ENCODE peak calls at places on chromosome X, in eight cellular contexts. One of them, this sample, is unnamed.
A peak's percentile ranks its signal among the peaks of the same experiment; 100 is the strongest.

GRCh38 chrX:123993326-123993725 is 31.8 kb downstream of the STAG2 start:
- DNase-seq in breast epithelium: no peak
- DNase-seq in vagina: no peak
- DNase-seq in K562: no peak
- DNase-seq in A549: no peak
- DNase-seq in HepG2: no peak
- DNase-seq in tibial nerve: no peak
- DNase-seq in GM12892: no peak
- DNase-seq in this sample: no peak

GRCh38 chrX:44580466-44580865 is 37.8 kb upstream of the FUNDC1 start:
- DNase-seq in A549: peak; percentile 62
- DNase-seq in K562: no peak
- DNase-seq in breast epithelium: no peak
- DNase-seq in HepG2: no peak
- DNase-seq in tibial nerve: no peak
- DNase-seq in GM12892: no peak
- DNase-seq in vagina: no peak
- DNase-seq in this sample: no peak

GRCh38 chrX:56728321-56728720 is 722 bp upstream of the NBDY start:
- DNase-seq in A549: peak; percentile 22
- DNase-seq in GM12892: no peak
- DNase-seq in HepG2: no peak
- DNase-seq in K562: no peak
- DNase-seq in vagina: no peak
- DNase-seq in tibial nerve: no peak
- DNase-seq in breast epithelium: no peak
- DNase-seq in this sample: no peak

GRCh38 chrX:46686003-46686645 is 72.8 kb downstream of the SLC9A7 start:
- DNase-seq in HepG2: peak; percentile 11
- DNase-seq in GM12892: no peak
- DNase-seq in K562: peak; percentile 50
- DNase-seq in tibial nerve: peak; percentile 13
- DNase-seq in vagina: no peak
- DNase-seq in breast epithelium: no peak
- DNase-seq in A549: peak; percentile 35
- DNase-seq in this sample: peak; percentile 49

GRCh38 chrX:150841466-150842197 is 56.8 kb downstream of the CD99L2 start:
- DNase-seq in vagina: no peak
- DNase-seq in GM12892: no peak
- DNase-seq in tibial nerve: no peak
- DNase-seq in HepG2: no peak
- DNase-seq in K562: no peak
- DNase-seq in A549: peak; percentile 55
- DNase-seq in breast epithelium: no peak
- DNase-seq in this sample: no peak

GRCh38 chrX:18900401-18900976 is 83.4 kb downstream of the PHKA2 start:
- DNase-seq in K562: no peak
- DNase-seq in tibial nerve: no peak
- DNase-seq in GM12892: no peak
- DNase-seq in HepG2: no peak
- DNase-seq in breast epithelium: no peak
- DNase-seq in A549: no peak
- DNase-seq in vagina: no peak
- DNase-seq in this sample: no peak

GRCh38 chrX:39327255-39327654 is 526.0 kb downstream of the MID1IP1 start:
- DNase-seq in K562: no peak
- DNase-seq in vagina: no peak
- DNase-seq in tibial nerve: no peak
- DNase-seq in breast epithelium: no peak
- DNase-seq in GM12892: no peak
- DNase-seq in A549: no peak
- DNase-seq in HepG2: no peak
- DNase-seq in this sample: no peak

GRCh38 chrX:153802513-153803045 is 8.1 kb downstream of the SSR4 start:
- DNase-seq in HepG2: no peak
- DNase-seq in vagina: no peak
- DNase-seq in K562: peak; percentile 31
- DNase-seq in A549: no peak
- DNase-seq in breast epithelium: no peak
- DNase-seq in GM12892: no peak
- DNase-seq in tibial nerve: no peak
- DNase-seq in this sample: no peak

GRCh38 chrX:28586891-28587635 is at the start of gene IL1RAPL1:
- DNase-seq in vagina: no peak
- DNase-seq in HepG2: no peak
- DNase-seq in GM12892: no peak
- DNase-seq in K562: no peak
- DNase-seq in breast epithelium: no peak
- DNase-seq in tibial nerve: no peak
- DNase-seq in A549: peak; percentile 23
- DNase-seq in this sample: no peak

GRCh38 chrX:78555401-78555980 is 103.6 kb downstream of the RTL3 start:
- DNase-seq in A549: no peak
- DNase-seq in GM12892: no peak
- DNase-seq in breast epithelium: no peak
- DNase-seq in HepG2: no peak
- DNase-seq in tibial nerve: no peak
- DNase-seq in vagina: no peak
- DNase-seq in K562: no peak
- DNase-seq in this sample: no peak

GRCh38 chrX:120446503-120446902 is 22.6 kb downstream of the LAMP2 start:
- DNase-seq in tibial nerve: no peak
- DNase-seq in K562: no peak
- DNase-seq in breast epithelium: no peak
- DNase-seq in A549: peak; percentile 1
- DNase-seq in vagina: no peak
- DNase-seq in GM12892: no peak
- DNase-seq in HepG2: no peak
- DNase-seq in this sample: no peak

GRCh38 chrX:74523224-74523623 is 91.2 kb downstream of the RLIM start:
- DNase-seq in tibial nerve: no peak
- DNase-seq in A549: no peak
- DNase-seq in breast epithelium: no peak
- DNase-seq in vagina: no peak
- DNase-seq in K562: no peak
- DNase-seq in HepG2: no peak
- DNase-seq in GM12892: no peak
- DNase-seq in this sample: no peak

GRCh38 chrX:152020895-152021294 is 46.4 kb upstream of the GABRE start:
- DNase-seq in K562: no peak
- DNase-seq in GM12892: no peak
- DNase-seq in HepG2: no peak
- DNase-seq in breast epithelium: no peak
- DNase-seq in tibial nerve: no peak
- DNase-seq in vagina: no peak
- DNase-seq in A549: no peak
- DNase-seq in this sample: no peak

GRCh38 chrX:54479471-54480122 is 16.4 kb downstream of the FGD1 start:
- DNase-seq in HepG2: no peak
- DNase-seq in GM12892: no peak
- DNase-seq in A549: no peak
- DNase-seq in K562: no peak
- DNase-seq in breast epithelium: no peak
- DNase-seq in vagina: no peak
- DNase-seq in tibial nerve: no peak
- DNase-seq in this sample: no peak

GRCh38 chrX:54484666-54485065 is 11.4 kb downstream of the FGD1 start:
- DNase-seq in vagina: no peak
- DNase-seq in K562: no peak
- DNase-seq in GM12892: no peak
- DNase-seq in A549: no peak
- DNase-seq in tibial nerve: no peak
- DNase-seq in breast epithelium: no peak
- DNase-seq in HepG2: no peak
- DNase-seq in this sample: no peak

GRCh38 chrX:54482839-54483593 is 13.0 kb downstream of the FGD1 start:
- DNase-seq in tibial nerve: no peak
- DNase-seq in GM12892: no peak
- DNase-seq in K562: no peak
- DNase-seq in A549: no peak
- DNase-seq in breast epithelium: no peak
- DNase-seq in vagina: no peak
- DNase-seq in HepG2: no peak
- DNase-seq in this sample: no peak

GRCh38 chrX:54483946-54484345 is 12.1 kb downstream of the FGD1 start:
- DNase-seq in K562: no peak
- DNase-seq in tibial nerve: no peak
- DNase-seq in breast epithelium: peak; percentile 48
- DNase-seq in HepG2: no peak
- DNase-seq in vagina: no peak
- DNase-seq in GM12892: no peak
- DNase-seq in A549: no peak
- DNase-seq in this sample: no peak

GRCh38 chrX:54481751-54482150 is 14.3 kb downstream of the FGD1 start:
- DNase-seq in vagina: no peak
- DNase-seq in GM12892: no peak
- DNase-seq in HepG2: no peak
- DNase-seq in A549: no peak
- DNase-seq in breast epithelium: no peak
- DNase-seq in tibial nerve: no peak
- DNase-seq in K562: peak; percentile 23
- DNase-seq in this sample: no peak
- TF ChIP-seq POLR2A in vagina: no peak
- TF ChIP-seq POLR2A in GM12892: no peak
- TF ChIP-seq POLR2A in HepG2: no peak
- TF ChIP-seq POLR2A in A549: no peak
- TF ChIP-seq POLR2A in breast epithelium: no peak
- TF ChIP-seq POLR2A in tibial nerve: no peak
- TF ChIP-seq POLR2A in K562: no peak
- TF ChIP-seq POLR2A in this sample: no peak

DNA sequence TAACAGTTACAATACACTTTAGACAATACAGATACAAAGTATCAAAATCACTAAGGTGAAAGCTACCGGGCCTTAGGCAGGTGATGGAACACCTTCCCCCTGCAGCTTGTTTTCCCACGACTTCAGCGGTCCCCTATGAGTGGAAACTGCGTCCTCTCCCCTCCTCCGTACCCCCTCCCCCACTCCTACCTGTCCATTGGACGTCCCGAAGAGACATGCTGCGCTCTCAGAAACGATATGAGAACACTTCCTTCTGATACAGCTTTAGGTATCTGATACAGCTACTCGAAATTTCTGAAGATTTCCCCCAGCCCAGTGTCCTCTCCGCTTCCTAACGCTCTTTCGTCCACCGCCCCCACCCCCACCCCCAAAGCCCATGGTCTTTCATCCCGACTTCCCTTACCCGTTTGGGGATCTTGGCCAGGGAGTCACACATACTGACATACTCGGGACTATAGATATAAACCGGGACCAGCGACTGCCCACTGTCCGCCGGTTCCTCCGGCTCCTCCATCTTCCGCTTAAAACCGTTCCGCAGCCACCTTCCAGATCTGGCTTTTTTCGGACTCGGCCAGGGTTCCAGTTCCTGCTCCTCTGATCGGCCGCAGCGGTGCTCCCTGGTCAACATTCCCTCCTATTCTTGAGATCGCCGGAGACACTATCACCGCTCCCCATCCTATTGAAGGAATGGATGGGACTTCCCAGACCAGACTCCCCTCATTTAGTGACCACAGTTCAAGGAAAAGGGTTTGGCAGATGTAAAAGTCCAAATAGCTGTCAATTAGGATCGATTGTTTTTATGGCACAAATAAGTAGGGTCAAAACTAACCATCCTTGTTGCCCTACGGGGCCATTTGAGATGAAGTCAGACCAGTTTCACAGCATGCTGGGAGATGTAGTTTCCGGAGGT is at the start of gene HDAC8:
- DNase-seq in vagina: no peak
- DNase-seq in K562: peak; percentile 62
- DNase-seq in GM12892: peak; percentile 27
- DNase-seq in tibial nerve: peak; percentile 29
- DNase-seq in breast epithelium: peak; percentile 31
- DNase-seq in A549: peak; percentile 88
- DNase-seq in HepG2: peak; percentile 76
- DNase-seq in this sample: peak; percentile 84
- TF ChIP-seq POLR2A in vagina: no peak
- TF ChIP-seq POLR2A in K562: peak; percentile 59
- TF ChIP-seq POLR2A in GM12892: no peak
- TF ChIP-seq POLR2A in tibial nerve: no peak
- TF ChIP-seq POLR2A in breast epithelium: no peak
- TF ChIP-seq POLR2A in A549: peak; percentile 29
- TF ChIP-seq POLR2A in HepG2: no peak
- TF ChIP-seq POLR2A in this sample: peak; percentile 34

DNA sequence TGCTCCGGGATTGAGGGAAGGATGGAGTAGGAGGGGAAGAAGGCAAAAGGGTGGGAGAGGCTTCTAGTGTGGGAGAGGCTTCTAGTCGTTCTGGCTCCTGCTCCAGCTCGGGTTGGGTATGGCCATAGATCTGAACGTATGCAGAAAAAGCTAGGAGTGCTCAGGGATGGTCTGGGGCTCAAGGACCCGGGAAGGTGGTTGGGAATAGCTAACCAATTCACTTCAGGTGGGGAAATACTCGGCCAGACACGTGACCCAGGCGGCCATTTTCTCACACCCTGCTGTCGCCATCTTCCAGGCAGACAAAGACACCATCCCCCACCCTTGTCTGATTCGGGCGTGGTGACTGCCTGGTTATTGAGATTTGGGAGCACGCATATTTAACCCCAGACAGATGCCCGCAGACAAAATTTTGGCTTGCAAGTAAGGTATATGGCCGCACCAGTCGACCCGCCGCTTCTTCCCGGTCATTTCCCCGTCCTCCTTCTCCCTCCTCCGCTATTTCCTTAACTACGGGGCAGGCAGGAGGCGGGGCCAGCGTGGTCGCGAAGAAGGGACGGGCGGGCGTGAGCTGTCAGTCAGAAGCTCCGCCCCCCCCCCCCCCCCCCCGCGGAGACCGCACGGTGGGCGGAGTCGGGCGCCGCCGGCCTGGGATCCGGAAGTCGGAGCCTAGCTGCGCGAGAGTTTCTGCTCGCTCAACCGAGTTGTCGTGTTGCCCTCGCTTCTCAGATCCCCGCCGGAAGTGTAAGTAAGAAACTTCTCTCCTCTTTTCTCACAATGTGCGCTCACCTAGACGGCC is at the start of gene GNL3L:
- DNase-seq in vagina: no peak
- DNase-seq in tibial nerve: peak; percentile 73
- DNase-seq in K562: peak; percentile 93
- DNase-seq in HepG2: peak; percentile 70
- DNase-seq in breast epithelium: peak; percentile 81
- DNase-seq in A549: peak; percentile 92
- DNase-seq in GM12892: peak; percentile 54
- DNase-seq in this sample: peak; percentile 92
- TF ChIP-seq POLR2A in vagina: peak; percentile 46
- TF ChIP-seq POLR2A in tibial nerve: no peak
- TF ChIP-seq POLR2A in K562: peak; percentile 41
- TF ChIP-seq POLR2A in HepG2: peak; percentile 67
- TF ChIP-seq POLR2A in breast epithelium: no peak
- TF ChIP-seq POLR2A in A549: peak; percentile 61
- TF ChIP-seq POLR2A in GM12892: peak; percentile 76
- TF ChIP-seq POLR2A in this sample: peak; percentile 62

GRCh38 chrX:48487362-48487785 is 11.4 kb downstream of the FTSJ1 start:
- DNase-seq in tibial nerve: no peak
- DNase-seq in breast epithelium: no peak
- DNase-seq in HepG2: peak; percentile 30
- DNase-seq in A549: peak; percentile 65
- DNase-seq in GM12892: no peak
- DNase-seq in vagina: peak; percentile 96
- DNase-seq in K562: peak; percentile 56
- DNase-seq in this sample: peak; percentile 12
- TF ChIP-seq POLR2A in tibial nerve: no peak
- TF ChIP-seq POLR2A in breast epithelium: no peak
- TF ChIP-seq POLR2A in HepG2: no peak
- TF ChIP-seq POLR2A in A549: no peak
- TF ChIP-seq POLR2A in GM12892: no peak
- TF ChIP-seq POLR2A in vagina: no peak
- TF ChIP-seq POLR2A in K562: no peak
- TF ChIP-seq POLR2A in this sample: no peak